ENCODE peak calls at places on chromosomes 3 and 15, in five cellular contexts. P is tibial artery, B is breast epithelium, U is astrocyte of the spinal cord, A is tibial nerve. X is an unnamed sample.

GRCh38 chr3:149448331-149448831 is 26.1 kb upstream of the TM4SF4 start:
- DNase-seq in P (no peak), B (no peak), U (peak; percentile 75), A (no peak), X (no peak)

GRCh38 chr15:80059786-80060489 is 462 bp downstream of the ZFAND6 start:
- DNase-seq in P (peak; percentile 31), B (no peak), U (no peak), A (no peak), X (no peak)

GRCh38 chr15:94576889-94577533 is 345.6 kb downstream of the MCTP2 start:
- DNase-seq in P (no peak), B (no peak), U (no peak), A (no peak), X (no peak)

GRCh38 chr3:179321585-179322322 is 1.1 kb upstream of the ZNF639 start:
- DNase-seq in P (peak; percentile 43), B (no peak), U (peak; percentile 59), A (no peak), X (no peak)

GRCh38 chr3:189292667-189293478 is 121.1 kb downstream of the TPRG1 start:
- DNase-seq in P (no peak), B (peak; percentile 63), U (no peak), A (no peak), X (no peak)

GRCh38 chr3:71725279-71725991 is at the start of gene EIF4E3:
- DNase-seq in P (no peak), B (no peak), U (no peak), A (no peak), X (no peak)

GRCh38 chr15:84988909-84989644 is 7.4 kb downstream of the PDE8A start:
- DNase-seq in P (no peak), B (no peak), U (no peak), A (no peak), X (no peak)

GRCh38 chr3:12840591-12841084 is 727 bp downstream of the RPL32 start:
- DNase-seq in P (no peak), B (no peak), U (no peak), A (no peak), X (no peak)

GRCh38 chr15:68614621-68615035 is 35.8 kb downstream of the CORO2B start:
- DNase-seq in P (no peak), B (no peak), U (peak; percentile 38), A (peak; percentile 30), X (no peak)

GRCh38 chr3:54197509-54197908 is 75.2 kb downstream of the CACNA2D3 start:
- DNase-seq in P (no peak), B (no peak), U (no peak), A (no peak), X (no peak)

GRCh38 chr3:25830373-25831305 is 40.7 kb downstream of the OXSM start:
- DNase-seq in P (no peak), B (no peak), U (no peak), A (no peak), X (no peak)

GRCh38 chr3:131067983-131068382 is 41.3 kb downstream of the NEK11 start:
- DNase-seq in P (no peak), B (no peak), U (no peak), A (no peak), X (no peak)

GRCh38 chr15:66698318-66698961 is 3.6 kb upstream of the SMAD6 start:
- DNase-seq in P (peak; percentile 71), B (peak; percentile 72), U (peak; percentile 62), A (no peak), X (no peak)

GRCh38 chr3:119240101-119240581 is 537 bp downstream of the B4GALT4 start:
- DNase-seq in P (peak; percentile 32), B (no peak), U (peak; percentile 22), A (no peak), X (no peak)

GRCh38 chr3:193972816-193973215 is 163.1 kb upstream of the HES1 start:
- DNase-seq in P (no peak), B (no peak), U (peak; percentile 87), A (no peak), X (no peak)

GRCh38 chr3:190261740-190262139 is 60.5 kb downstream of the CLDN1 start:
- DNase-seq in P (no peak), B (no peak), U (no peak), A (no peak), X (no peak)

GRCh38 chr3:154690413-154690812 is 260.4 kb upstream of the GPR149 start:
- DNase-seq in P (no peak), B (no peak), U (no peak), A (no peak), X (no peak)

GRCh38 chr3:48429416-48430358 is at the start of gene PLXNB1:
- DNase-seq in P (peak; percentile 91), B (peak; percentile 76), U (peak; percentile 61), A (peak; percentile 61), X (no peak)

DNA sequence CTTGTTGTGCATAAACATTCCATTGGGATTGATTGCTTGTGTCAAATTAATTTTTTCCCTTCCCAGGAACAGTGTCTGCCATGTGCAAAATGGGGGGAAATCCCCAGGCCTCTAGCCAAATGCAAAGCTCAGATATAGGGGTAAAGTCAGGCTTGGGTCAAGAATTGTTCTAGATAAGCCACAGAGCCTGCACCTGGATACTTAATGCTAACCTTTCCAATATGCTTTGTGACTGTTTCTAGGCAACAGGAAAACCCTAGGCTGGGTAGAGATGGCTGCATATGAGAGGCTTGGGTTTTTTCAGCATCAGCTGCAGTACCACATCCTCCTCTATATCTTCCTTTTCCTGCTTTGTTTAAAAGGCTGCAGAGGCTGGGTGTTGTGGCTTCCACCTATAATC is 61.9 kb upstream of the ROPN1 start:
- DNase-seq in P (no peak), B (no peak), U (no peak), A (no peak), X (no peak)
- H3K4me3 ChIP-seq in P (no peak overlapping the region), B (no peak overlapping the region), U (no peak overlapping the region), A (no peak overlapping the region), X (no peak overlapping the region)

DNA sequence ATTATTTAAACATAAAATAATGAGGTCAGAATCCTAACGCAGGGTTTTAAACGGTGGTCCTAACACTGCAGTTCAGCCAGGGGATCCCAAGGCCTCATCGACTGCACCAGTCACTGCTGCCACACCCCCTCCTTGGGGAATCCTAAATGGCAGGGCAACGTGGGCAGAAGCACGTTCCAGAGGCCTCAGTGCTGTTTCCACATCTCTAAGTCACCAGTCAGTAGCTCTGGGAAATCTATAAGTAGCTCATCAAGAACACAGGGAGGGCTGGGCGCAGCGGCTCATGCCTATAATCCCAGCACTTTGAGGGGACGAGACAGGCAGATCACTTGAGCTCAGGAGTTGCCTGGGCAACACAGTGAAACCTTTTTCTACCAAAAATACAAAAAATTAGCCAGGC is 47.5 kb downstream of the PRTG start:
- DNase-seq in P (no peak), B (no peak), U (no peak), A (no peak), X (no peak)
- H3K4me3 ChIP-seq in P (no peak overlapping the region), B (no peak overlapping the region), U (no peak overlapping the region), A (no peak overlapping the region), X (no peak overlapping the region)

DNA sequence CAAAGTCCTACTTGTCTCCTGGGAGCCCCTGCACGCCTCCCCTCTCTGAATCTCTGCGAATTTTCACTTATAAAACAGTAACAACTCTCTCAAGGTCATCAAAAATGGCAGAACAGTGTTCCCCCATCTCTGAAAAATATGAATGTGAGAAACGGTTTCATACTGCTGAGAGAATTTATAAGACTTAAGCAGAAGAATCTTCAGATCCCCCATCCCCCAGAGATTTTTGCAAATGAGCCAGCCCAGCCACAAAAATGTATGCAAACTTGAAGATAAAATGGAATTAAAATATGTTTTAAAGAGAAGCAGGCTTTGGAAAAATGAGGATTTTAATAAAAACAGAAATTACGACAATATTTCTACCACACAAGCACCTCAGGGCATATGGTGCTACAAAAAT is 173.0 kb downstream of the STT3B start:
- DNase-seq in P (no peak), B (no peak), U (no peak), A (no peak), X (no peak)
- H3K4me3 ChIP-seq in P (no peak overlapping the region), B (no peak overlapping the region), U (no peak overlapping the region), A (no peak overlapping the region), X (no peak overlapping the region)

GRCh38 chr3:64037084-64037483 is 13.8 kb upstream of the PSMD6 start:
- DNase-seq in P (no peak), B (no peak), U (no peak), A (no peak), X (no peak)

GRCh38 chr3:64039972-64040733 is 16.9 kb upstream of the PSMD6 start:
- DNase-seq in P (no peak), B (no peak), U (no peak), A (no peak), X (no peak)

GRCh38 chr3:64038252-64038651 is 15.0 kb upstream of the PSMD6 start:
- DNase-seq in P (no peak), B (no peak), U (no peak), A (no peak), X (no peak)

GRCh38 chr3:64042952-64043351 is 19.7 kb upstream of the PSMD6 start:
- DNase-seq in P (no peak), B (no peak), U (no peak), A (no peak), X (no peak)

GRCh38 chr3:64039273-64039672 is 16.0 kb upstream of the PSMD6 start:
- DNase-seq in P (no peak), B (no peak), U (no peak), A (no peak), X (no peak)
- H3K4me3 ChIP-seq in P (no peak overlapping the region), B (no peak overlapping the region), U (no peak overlapping the region), A (no peak overlapping the region), X (no peak overlapping the region)

GRCh38 chr3:37923576-37923926 is 61.9 kb downstream of the CTDSPL start:
- DNase-seq in P (no peak), B (no peak), U (no peak), A (no peak), X (no peak)
- H3K4me3 ChIP-seq in P (no peak overlapping the region), B (no peak overlapping the region), U (no peak overlapping the region), A (no peak overlapping the region), X (no peak overlapping the region)

GRCh38 chr3:17861476-17861875 is 119.0 kb upstream of the TBC1D5 start:
- DNase-seq in P (no peak), B (no peak), U (no peak), A (no peak), X (no peak)
- H3K4me3 ChIP-seq in P (no peak overlapping the region), B (no peak overlapping the region), U (no peak overlapping the region), A (no peak overlapping the region), X (no peak overlapping the region)

GRCh38 chr3:52468336-52468735 is 12.9 kb downstream of the NISCH start:
- DNase-seq in P (no peak), B (no peak), U (no peak), A (no peak), X (no peak)
- H3K4me3 ChIP-seq in P (no peak overlapping the region), B (no peak overlapping the region), U (no peak overlapping the region), A (no peak overlapping the region), X (no peak overlapping the region)

GRCh38 chr3:7876741-7877297 is 624.8 kb upstream of the LMCD1 start:
- DNase-seq in P (no peak), B (no peak), U (peak; percentile 12), A (no peak), X (no peak)

GRCh38 chr3:7877312-7877711 is 624.3 kb upstream of the LMCD1 start:
- DNase-seq in P (no peak), B (no peak), U (no peak), A (no peak), X (no peak)

GRCh38 chr3:7879572-7879971 is 622.1 kb upstream of the LMCD1 start:
- DNase-seq in P (no peak), B (no peak), U (no peak), A (no peak), X (no peak)

GRCh38 chr3:7874116-7874515 is 627.5 kb upstream of the LMCD1 start:
- DNase-seq in P (no peak), B (no peak), U (peak; percentile 10), A (no peak), X (no peak)

GRCh38 chr3:7875858-7876442 is 625.7 kb upstream of the LMCD1 start:
- DNase-seq in P (no peak), B (no peak), U (peak; percentile 60), A (no peak), X (no peak)
- H3K4me3 ChIP-seq in P (no peak overlapping the region), B (no peak overlapping the region), U (no peak overlapping the region), A (no peak overlapping the region), X (no peak overlapping the region)